ENCODE peak calls at places on chromosomes 11 and 22, in seven cellular contexts. M, Q, S, H, K, V and G are unnamed samples.

GRCh38 chr11:32439488-32440210 is 4.3 kb upstream of the WT1 start:
- DNase-seq in M (no peak), Q (no peak), S (peak), H (no peak), K (no peak), V (no peak), G (no peak)

GRCh38 chr11:113532697-113533424 is 57.7 kb upstream of the DRD2 start:
- DNase-seq in M (peak), Q (peak), S (peak), H (peak), K (no peak), V (peak), G (peak)

GRCh38 chr11:79312591-79313267 is 128.1 kb downstream of the TENM4 start:
- DNase-seq in M (no peak), Q (no peak), S (no peak), H (no peak), K (no peak), V (no peak), G (no peak)

GRCh38 chr11:45687836-45688235 is 22.4 kb upstream of the CHST1 start:
- DNase-seq in M (no peak), Q (no peak), S (no peak), H (no peak), K (no peak), V (no peak), G (no peak)

GRCh38 chr22:43826142-43827093 is 14.3 kb upstream of the EFCAB6 start:
- DNase-seq in M (no peak), Q (no peak), S (no peak), H (no peak), K (no peak), V (no peak), G (no peak)

GRCh38 chr11:60951909-60952741 is at the start of gene SLC15A3:
- DNase-seq in M (no peak), Q (no peak), S (no peak), H (no peak), K (peak), V (no peak), G (no peak)

GRCh38 chr11:1130276-1131032 is 27.3 kb upstream of the MUC5AC start:
- DNase-seq in M (no peak), Q (no peak), S (peak), H (no peak), K (no peak), V (no peak), G (no peak)

GRCh38 chr11:99522467-99523173 is 501.9 kb downstream of the CNTN5 start:
- DNase-seq in M (no peak), Q (no peak), S (no peak), H (no peak), K (no peak), V (no peak), G (no peak)

GRCh38 chr11:112343368-112344039 is 82.8 kb upstream of the PLET1 start:
- DNase-seq in M (no peak), Q (no peak), S (peak), H (no peak), K (no peak), V (no peak), G (no peak)

GRCh38 chr11:133964946-133965632 is 8.3 kb upstream of the IGSF9B start:
- DNase-seq in M (no peak), Q (no peak), S (no peak), H (no peak), K (no peak), V (no peak), G (no peak)

GRCh38 chr11:63769044-63769718 is 606 bp upstream of the ZFTA start:
- DNase-seq in M (no peak), Q (no peak), S (peak), H (no peak), K (no peak), V (no peak), G (peak)

GRCh38 chr22:44542561-44543222 is 44.7 kb upstream of the RTL6 start:
- DNase-seq in M (no peak), Q (no peak), S (no peak), H (no peak), K (no peak), V (no peak), G (no peak)

GRCh38 chr22:36144886-36145541 is 15.5 kb downstream of the APOL3 start:
- DNase-seq in M (peak), Q (peak), S (peak), H (peak), K (no peak), V (peak), G (no peak)

GRCh38 chr11:128247235-128247594 is 340.1 kb downstream of the ETS1 start:
- DNase-seq in M (no peak), Q (no peak), S (no peak), H (no peak), K (no peak), V (no peak), G (no peak)

GRCh38 chr22:26377170-26377825 is 51.8 kb upstream of the ASPHD2 start:
- DNase-seq in M (no peak), Q (no peak), S (no peak), H (no peak), K (no peak), V (no peak), G (no peak)

GRCh38 chr11:120660024-120660565 is 148.5 kb downstream of the GRIK4 start:
- DNase-seq in M (no peak), Q (peak), S (peak), H (peak), K (no peak), V (no peak), G (peak)

GRCh38 chr11:111938687-111939160 is 1.6 kb downstream of the DIXDC1 start:
- DNase-seq in M (no peak), Q (no peak), S (peak), H (peak), K (peak), V (no peak), G (peak)

GRCh38 chr22:38699784-38700183 is 959 bp downstream of the JOSD1 start:
- DNase-seq in M (no peak), Q (no peak), S (no peak), H (peak), K (no peak), V (no peak), G (no peak)

GRCh38 chr11:44709281-44709562 is 17.5 kb upstream of the TSPAN18 start:
- DNase-seq in M (no peak), Q (peak), S (no peak), H (peak), K (no peak), V (no peak), G (no peak)

GRCh38 chr11:114257621-114258558 is 38.3 kb upstream of the NNMT start:
- DNase-seq in M (no peak), Q (no peak), S (peak), H (peak), K (no peak), V (no peak), G (no peak)

GRCh38 chr11:86931059-86931964 is 23.9 kb downstream of the FZD4 start:
- DNase-seq in M (no peak), Q (no peak), S (no peak), H (no peak), K (no peak), V (no peak), G (peak)

GRCh38 chr22:28146401-28147304 is 227.6 kb upstream of the PITPNB start:
- DNase-seq in M (no peak), Q (no peak), S (no peak), H (no peak), K (no peak), V (no peak), G (no peak)

GRCh38 chr11:62398011-62398994 is 20.5 kb upstream of the SCGB1A1 start:
- DNase-seq in M (no peak), Q (no peak), S (peak), H (peak), K (no peak), V (no peak), G (peak)

GRCh38 chr11:118398797-118399564 is 2.4 kb upstream of the ATP5MG start:
- DNase-seq in M (no peak), Q (no peak), S (no peak), H (no peak), K (no peak), V (no peak), G (no peak)

GRCh38 chr11:66247295-66247694 is 21.1 kb upstream of the RAB1B start:
- DNase-seq in M (no peak), Q (no peak), S (no peak), H (no peak), K (no peak), V (no peak), G (no peak)

GRCh38 chr11:65420506-65421203 is 1.9 kb upstream of the NEAT1 start:
- DNase-seq in M (no peak), Q (no peak), S (peak), H (no peak), K (no peak), V (no peak), G (no peak)

GRCh38 chr11:48001438-48002021 is 21.2 kb downstream of the PTPRJ start:
- DNase-seq in M (no peak), Q (no peak), S (no peak), H (no peak), K (no peak), V (no peak), G (no peak)

GRCh38 chr11:115759622-115760527 is 255.7 kb upstream of the CADM1 start:
- DNase-seq in M (no peak), Q (no peak), S (peak), H (no peak), K (no peak), V (no peak), G (no peak)

GRCh38 chr22:40512426-40513136 is 123.9 kb downstream of the MRTFA start:
- DNase-seq in M (peak), Q (no peak), S (no peak), H (peak), K (no peak), V (no peak), G (no peak)

GRCh38 chr11:120375076-120375475 is 38.9 kb downstream of the ARHGEF12 start:
- DNase-seq in M (no peak), Q (no peak), S (no peak), H (no peak), K (no peak), V (no peak), G (no peak)

GRCh38 chr22:36808611-36809344 is 8.1 kb downstream of the PVALB start:
- DNase-seq in M (no peak), Q (no peak), S (no peak), H (no peak), K (no peak), V (no peak), G (no peak)

GRCh38 chr11:118175031-118175531 is 1.4 kb downstream of the SCN2B start:
- DNase-seq in M (no peak), Q (no peak), S (no peak), H (peak), K (no peak), V (no peak), G (no peak)

GRCh38 chr22:40631925-40632324 is 4.6 kb downstream of the MRTFA start:
- DNase-seq in M (no peak), Q (no peak), S (no peak), H (no peak), K (no peak), V (no peak), G (no peak)

GRCh38 chr11:14819596-14819995 is 72.4 kb downstream of the CYP2R1 start:
- DNase-seq in M (no peak), Q (no peak), S (no peak), H (no peak), K (no peak), V (no peak), G (no peak)

GRCh38 chr11:44601471-44602370 is 36.3 kb downstream of the CD82 start:
- DNase-seq in M (no peak), Q (no peak), S (no peak), H (no peak), K (no peak), V (no peak), G (no peak)

GRCh38 chr22:44266811-44267760 is 45.7 kb downstream of the SHISAL1 start:
- DNase-seq in M (no peak), Q (no peak), S (no peak), H (no peak), K (no peak), V (no peak), G (no peak)

GRCh38 chr22:43855431-43855830 is 6.9 kb downstream of the SULT4A1 start:
- DNase-seq in M (no peak), Q (no peak), S (no peak), H (no peak), K (no peak), V (no peak), G (no peak)

GRCh38 chr11:69113226-69113625 is 42.5 kb upstream of the SMIM38 start:
- DNase-seq in M (no peak), Q (no peak), S (no peak), H (no peak), K (no peak), V (no peak), G (no peak)

GRCh38 chr11:63663809-63664208 is 7.4 kb downstream of the ATL3 start:
- DNase-seq in M (no peak), Q (no peak), S (no peak), H (no peak), K (no peak), V (no peak), G (no peak)

GRCh38 chr11:17014321-17014773 is at the start of gene PLEKHA7:
- DNase-seq in M (no peak), Q (no peak), S (peak), H (peak), K (no peak), V (no peak), G (no peak)
- TF ChIP-seq SIN3A in M (no peak), Q (no peak), S (no peak), H (peak), K (no peak), V (no peak), G (no peak)

DNA sequence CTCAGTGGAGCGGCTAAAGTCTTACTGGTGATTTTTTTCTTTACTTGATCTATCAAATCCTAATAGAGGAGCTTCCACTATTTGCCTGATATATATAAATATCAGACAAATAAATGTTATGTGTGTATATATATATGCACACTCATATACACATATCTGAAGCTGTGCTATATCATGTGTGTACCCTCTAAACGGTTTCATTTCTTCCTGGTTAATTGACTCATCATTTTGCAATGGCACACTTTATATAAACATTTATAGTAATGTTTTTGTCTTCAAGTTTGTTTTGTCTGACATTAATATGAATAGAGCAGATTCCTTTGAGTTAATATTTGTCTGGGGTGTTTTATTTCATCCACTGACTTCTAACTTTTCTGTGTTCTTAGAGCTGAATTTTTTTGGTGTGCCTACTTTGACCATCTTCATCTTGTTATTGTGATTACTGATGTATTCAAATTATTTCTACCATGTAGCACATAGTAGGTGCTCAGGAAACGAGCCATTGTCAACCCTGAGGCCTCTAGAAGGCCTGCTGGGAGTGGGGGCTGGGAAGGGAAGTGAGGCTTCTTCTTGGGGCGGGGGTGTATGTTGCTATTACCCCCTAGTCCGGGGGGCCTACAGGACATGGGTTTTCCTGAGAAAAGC is 82.6 kb downstream of the LRRC32 start:
- DNase-seq in M (no peak), Q (no peak), S (peak), H (no peak), K (no peak), V (no peak), G (no peak)
- H3K27ac ChIP-seq in M (no peak), Q (no peak), S (no peak), H (no peak), K (no peak), V (no peak), G (no peak)

GRCh38 chr11:73623651-73624050 is 22.7 kb upstream of the PLEKHB1 start:
- DNase-seq in M (no peak), Q (no peak), S (no peak), H (no peak), K (no peak), V (no peak), G (no peak)

GRCh38 chr11:73629907-73630306 is 16.5 kb upstream of the PLEKHB1 start:
- DNase-seq in M (no peak), Q (no peak), S (no peak), H (no peak), K (no peak), V (no peak), G (no peak)

GRCh38 chr11:73622920-73623593 is 23.3 kb upstream of the PLEKHB1 start:
- DNase-seq in M (no peak), Q (no peak), S (no peak), H (no peak), K (no peak), V (no peak), G (no peak)

DNA sequence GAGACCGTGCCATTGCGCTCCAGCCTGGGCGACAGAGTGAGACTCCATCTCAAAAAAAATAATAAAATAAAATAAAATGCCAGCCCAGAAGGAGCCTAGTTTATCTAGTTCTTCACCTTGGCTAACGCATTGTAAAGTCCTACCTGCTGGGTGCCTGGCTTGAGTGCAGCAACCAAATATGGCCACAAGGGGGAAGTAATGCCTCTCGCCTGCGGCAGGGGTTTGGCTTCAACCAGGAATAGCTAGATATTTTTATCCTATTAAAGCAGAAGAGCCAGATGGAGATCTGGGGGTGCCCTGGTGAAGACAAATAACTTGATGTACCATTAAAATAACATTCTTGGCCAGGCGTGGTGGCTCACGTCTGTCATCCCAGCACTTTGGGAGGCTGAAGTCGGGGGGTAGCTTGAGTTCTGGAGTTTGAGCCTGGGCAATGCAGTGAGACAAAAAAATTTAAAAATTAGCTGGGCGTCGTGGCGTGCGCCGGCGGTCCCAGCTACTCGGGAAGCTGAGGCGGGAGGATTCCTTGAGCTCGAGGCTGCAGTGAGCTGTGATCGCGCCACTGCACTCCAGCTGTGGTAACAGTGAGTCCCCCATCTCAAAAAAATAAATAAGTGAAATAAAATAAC is 20.6 kb upstream of the PLEKHB1 start:
- DNase-seq in M (peak), Q (peak), S (peak), H (peak), K (peak), V (peak), G (peak)
- TF ChIP-seq SIN3A in M (no peak), Q (no peak), S (no peak), H (no peak), K (no peak), V (no peak), G (no peak)

DNA sequence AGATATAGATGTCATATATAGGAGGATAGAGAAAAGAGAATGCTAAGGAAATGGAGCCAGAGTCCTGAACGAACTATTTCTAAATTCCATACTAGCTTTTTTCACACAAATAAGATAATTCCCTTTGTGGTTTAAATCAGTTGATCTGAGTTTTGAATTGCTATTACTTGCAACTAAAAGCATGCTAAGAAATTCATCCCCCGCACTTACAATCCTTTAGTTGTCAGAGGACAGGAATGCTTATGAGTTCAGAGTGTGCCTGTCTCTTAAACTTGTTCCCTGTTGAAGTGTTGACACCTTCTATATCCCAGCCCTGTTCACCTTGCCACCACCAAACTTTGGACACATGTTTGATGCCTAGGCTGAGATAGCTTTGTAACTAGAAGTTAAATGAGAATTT is 406.2 kb downstream of the METTL15 start:
- DNase-seq in M (no peak), Q (no peak), S (no peak), H (no peak), K (no peak), V (no peak), G (no peak)
- H3K27ac ChIP-seq in M (no peak), Q (no peak), S (no peak), H (no peak), K (no peak), V (no peak), G (no peak)

GRCh38 chr11:71207996-71208774 is 44.2 kb downstream of the SHANK2 start:
- DNase-seq in M (no peak), Q (no peak), S (no peak), H (no peak), K (no peak), V (no peak), G (no peak)

GRCh38 chr11:71204748-71205664 is 47.4 kb downstream of the SHANK2 start:
- DNase-seq in M (no peak), Q (no peak), S (no peak), H (no peak), K (no peak), V (no peak), G (no peak)

GRCh38 chr11:71207563-71207962 is 44.8 kb downstream of the SHANK2 start:
- DNase-seq in M (no peak), Q (no peak), S (no peak), H (no peak), K (no peak), V (no peak), G (no peak)

GRCh38 chr11:71204294-71204693 is 48.1 kb downstream of the SHANK2 start:
- DNase-seq in M (no peak), Q (no peak), S (no peak), H (no peak), K (no peak), V (no peak), G (no peak)

GRCh38 chr11:71206186-71206585 is 46.2 kb downstream of the SHANK2 start:
- DNase-seq in M (no peak), Q (no peak), S (no peak), H (no peak), K (no peak), V (no peak), G (no peak)
- TF ChIP-seq SIN3A in M (no peak), Q (no peak), S (no peak), H (no peak), K (no peak), V (no peak), G (no peak)

GRCh38 chr11:19849107-19849789 is 136.6 kb downstream of the NAV2 start:
- DNase-seq in M (no peak), Q (no peak), S (no peak), H (no peak), K (no peak), V (no peak), G (no peak)
- H3K27ac ChIP-seq in M (no peak), Q (no peak), S (no peak), H (no peak), K (no peak), V (no peak), G (no peak)

GRCh38 chr11:126109941-126110731 is 47.5 kb upstream of the CDON start:
- DNase-seq in M (no peak), Q (no peak), S (no peak), H (no peak), K (no peak), V (no peak), G (no peak)
- TF ChIP-seq SIN3A in M (no peak), Q (no peak), S (no peak), H (no peak), K (no peak), V (no peak), G (no peak)

DNA sequence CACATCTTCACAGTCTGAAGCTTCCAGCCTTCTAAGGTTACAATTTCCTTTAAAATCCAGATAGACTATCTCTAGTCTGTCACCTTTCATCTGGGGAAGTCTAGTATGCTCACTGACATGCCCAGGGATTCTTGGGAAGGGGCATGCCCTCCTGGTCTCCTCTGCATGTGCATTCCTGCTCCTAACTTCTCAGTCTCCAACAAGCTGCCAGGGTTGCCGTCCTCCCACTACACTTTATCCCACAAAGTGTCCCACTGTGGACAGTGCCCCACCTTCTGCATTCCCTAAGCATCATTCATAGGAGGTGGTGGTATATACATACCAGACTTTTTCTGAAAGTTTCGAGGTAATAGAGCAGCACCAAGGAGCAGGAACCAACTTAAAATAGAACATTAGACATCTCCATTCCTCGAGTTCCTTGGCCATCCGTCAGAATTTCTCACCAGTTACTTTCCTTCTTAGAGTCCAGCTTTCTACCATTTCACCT is 28.7 kb downstream of the EIF3F start:
- DNase-seq in M (no peak), Q (no peak), S (no peak), H (no peak), K (no peak), V (no peak), G (no peak)
- H3K27ac ChIP-seq in M (no peak), Q (no peak), S (peak), H (no peak), K (no peak), V (no peak), G (no peak)